ENCODE peak calls at places on chromosome 6, in four cellular contexts. J is B cell, T is right lobe of liver, D is GM13977. E is an unnamed sample.

GRCh38 chr6:133964052-133964451 is 11.0 kb downstream of the TBPL1 start:
- DNase-seq in J (no peak), D (no peak), T (no peak), E (no peak)

GRCh38 chr6:69233195-69233524 is 563.6 kb downstream of the LMBRD1 start:
- DNase-seq in J (no peak), T (no peak), D (no peak), E (no peak)

GRCh38 chr6:84284428-84285033 is 57.1 kb upstream of the CEP162 start:
- DNase-seq in D (peak), T (no peak), J (no peak), E (no peak)

GRCh38 chr6:38161331-38161730 is 341.8 kb downstream of the ZFAND3 start:
- DNase-seq in J (no peak), D (no peak), T (no peak), E (no peak)

GRCh38 chr6:85574932-85575598 is 18.6 kb downstream of the SNX14 start:
- DNase-seq in T (no peak), D (no peak), J (no peak), E (no peak)

GRCh38 chr6:150576651-150577226 is 22.9 kb upstream of the PLEKHG1 start:
- DNase-seq in J (no peak), T (no peak), D (no peak), E (no peak)

GRCh38 chr6:98547634-98548033 is 286.7 kb upstream of the POU3F2 start:
- DNase-seq in D (no peak), J (no peak), T (no peak), E (no peak)

GRCh38 chr6:52517502-52518278 is 59.2 kb downstream of the TRAM2 start:
- DNase-seq in D (peak), J (no peak), T (peak), E (no peak)

GRCh38 chr6:2977799-2978558 is 6.6 kb upstream of the SERPINB6 start:
- DNase-seq in D (no peak), J (no peak), T (no peak), E (no peak)

GRCh38 chr6:168662301-168662936 is 221.4 kb downstream of the SMOC2 start:
- DNase-seq in T (no peak), J (no peak), D (no peak), E (no peak)

GRCh38 chr6:168655462-168656152 is 214.6 kb downstream of the SMOC2 start:
- DNase-seq in T (no peak), D (no peak), J (no peak), E (no peak)

GRCh38 chr6:168660400-168660945 is 219.5 kb downstream of the SMOC2 start:
- DNase-seq in D (no peak), T (no peak), J (no peak), E (no peak)

DNA sequence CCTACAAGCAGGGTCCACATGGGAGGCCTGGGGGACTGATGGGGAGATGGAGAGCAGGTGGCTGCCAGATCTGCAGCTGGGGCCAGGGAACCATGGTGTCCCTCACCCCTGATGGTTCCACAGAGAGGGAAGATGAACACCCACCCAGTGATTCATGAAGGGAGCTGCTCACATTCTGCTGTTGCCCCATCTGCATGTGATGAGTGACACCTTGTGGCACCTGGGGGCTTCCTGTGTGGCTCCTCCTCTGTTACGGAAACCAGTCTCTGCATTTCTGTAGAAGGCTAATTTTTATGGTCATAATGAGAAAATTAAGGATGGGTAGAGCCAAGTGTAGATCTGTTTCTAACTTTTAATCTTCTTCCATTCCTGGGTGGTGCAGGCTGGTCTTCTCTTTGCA is 217.1 kb downstream of the SMOC2 start:
- DNase-seq in J (no peak), D (no peak), T (no peak), E (no peak)
- TF ChIP-seq CTCF in J (no peak), D (no peak), T (no peak), E (no peak)

DNA sequence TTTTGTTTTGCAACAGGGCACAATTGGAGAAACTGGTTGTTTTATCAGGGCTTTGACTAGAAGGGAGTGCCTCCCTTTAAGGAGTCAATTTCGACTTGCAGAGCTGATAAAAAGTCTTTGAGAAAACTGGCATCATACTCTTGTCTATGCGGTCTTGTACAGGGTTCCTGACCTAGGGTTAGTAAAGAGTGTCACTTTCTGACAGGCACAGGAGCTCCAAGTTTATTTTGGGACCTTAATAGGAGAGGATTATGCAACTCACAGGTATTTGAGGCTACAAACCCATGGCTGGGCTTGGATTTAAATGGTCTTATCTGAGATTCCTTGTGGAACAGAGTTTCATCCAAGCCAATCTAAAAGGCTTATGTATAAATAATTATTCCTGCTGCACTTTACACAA is 365.4 kb downstream of the HTR1B start:
- DNase-seq in J (no peak), D (no peak), T (no peak), E (no peak)
- TF ChIP-seq CTCF in J (no peak), D (no peak), T (no peak), E (no peak)

DNA sequence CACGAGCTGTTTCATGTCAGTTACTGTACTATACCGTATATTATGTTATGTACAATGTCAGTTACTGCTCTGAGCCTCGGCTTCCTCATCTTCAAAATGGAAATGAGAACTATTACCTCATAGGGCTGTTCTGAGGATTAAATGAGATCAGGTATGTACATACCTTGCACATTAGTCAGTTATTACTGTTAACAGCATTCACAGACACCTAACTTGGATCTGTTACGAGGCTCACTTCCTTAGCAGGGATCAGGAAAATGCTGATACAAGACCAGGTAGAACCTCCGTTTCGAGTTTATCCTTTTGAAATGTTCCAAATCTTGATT is 69.7 kb upstream of the TBC1D7 start:
- DNase-seq in J (no peak), D (no peak), T (no peak), E (no peak)
- TF ChIP-seq CTCF in J (no peak), D (no peak), T (no peak), E (no peak)

DNA sequence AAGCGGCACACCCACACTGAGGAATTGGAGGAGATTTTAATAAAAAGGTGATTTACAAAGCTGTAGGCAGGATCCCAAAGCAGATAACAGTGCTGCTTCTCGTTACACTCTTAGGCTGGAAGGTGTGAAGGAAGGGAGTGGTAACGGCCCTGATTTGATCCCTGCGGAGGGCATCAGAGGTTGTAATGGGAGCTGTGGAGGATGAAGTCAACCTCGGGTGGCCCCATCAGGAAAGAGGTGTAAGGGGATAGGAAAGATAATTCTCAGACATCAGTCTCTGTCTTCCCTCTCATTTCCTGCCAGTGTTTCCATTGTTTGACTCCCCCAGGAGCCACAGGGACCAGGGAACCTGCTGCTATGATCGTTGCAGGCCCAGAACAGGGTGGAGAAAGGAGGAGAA is 245.7 kb upstream of the NOX3 start:
- DNase-seq in J (no peak), T (no peak), D (no peak), E (no peak)
- TF ChIP-seq CTCF in J (no peak), T (no peak), D (no peak), E (no peak)